ENCODE peak calls at places on chromosomes 2 and 18, in six cellular contexts. B is PC-3, W is OCI-LY7, F is GM23338, J is GM23248, V is HCT116. N is an unnamed sample.

GRCh38 chr2:22449676-22450075 is 935.3 kb upstream of the KLHL29 start:
- DNase-seq in B (no peak), V (no peak), F (no peak), J (no peak), W (no peak), N (no peak)

GRCh38 chr2:23367760-23368159 is 17.2 kb upstream of the KLHL29 start:
- DNase-seq in W (no peak), V (no peak), B (peak), J (peak), F (no peak), N (no peak)

GRCh38 chr18:63438181-63438580 is 15.9 kb upstream of the VPS4B start:
- DNase-seq in F (no peak), B (no peak), J (peak), V (no peak), W (no peak), N (no peak)

GRCh38 chr2:62467100-62467474 is 38.9 kb downstream of the TMEM17 start:
- DNase-seq in J (no peak), F (no peak), B (no peak), V (no peak), W (no peak), N (no peak)

GRCh38 chr2:45823723-45824206 is 172.3 kb downstream of the PRKCE start:
- DNase-seq in B (peak), W (no peak), F (no peak), J (peak), V (no peak), N (no peak)

GRCh38 chr2:117057021-117057420 is 757.5 kb upstream of the DDX18 start:
- DNase-seq in J (no peak), B (no peak), F (no peak), V (no peak), W (no peak), N (peak)

GRCh38 chr18:55577812-55578539 is 10.0 kb downstream of the TCF4 start:
- DNase-seq in W (no peak), V (no peak), B (no peak), F (peak), J (no peak), N (no peak)

GRCh38 chr18:36035253-36035652 is 32.1 kb downstream of the RPRD1A start:
- DNase-seq in B (no peak), W (no peak), V (no peak), F (no peak), J (peak), N (no peak)

GRCh38 chr2:154886316-154886715 is 187.8 kb downstream of the KCNJ3 start:
- DNase-seq in J (no peak), B (no peak), F (no peak), W (no peak), V (no peak), N (no peak)

GRCh38 chr18:9188359-9189231 is 52.0 kb downstream of the ANKRD12 start:
- DNase-seq in F (no peak), W (no peak), J (no peak), V (no peak), B (no peak), N (no peak)

GRCh38 chr18:68714356-68714706 is 577 bp downstream of the TMX3 start:
- DNase-seq in W (peak), J (no peak), V (no peak), B (no peak), F (peak), N (peak)

GRCh38 chr18:11387880-11388279 is 221.5 kb upstream of the SLC35G4 start:
- DNase-seq in B (peak), F (peak), V (peak), W (no peak), J (peak), N (peak)

GRCh38 chr2:226548706-226549105 is 250.9 kb downstream of the IRS1 start:
- DNase-seq in J (no peak), W (no peak), V (no peak), B (no peak), F (no peak), N (no peak)

GRCh38 chr2:2026851-2027250 is 282.5 kb upstream of the PXDN start:
- DNase-seq in J (no peak), V (no peak), B (no peak), F (no peak), W (no peak), N (no peak)

GRCh38 chr2:126208266-126208665 is 447.7 kb upstream of the GYPC start:
- DNase-seq in V (no peak), W (no peak), B (no peak), J (no peak), F (no peak), N (no peak)

GRCh38 chr18:58520964-58521363 is 107.9 kb downstream of the ALPK2 start:
- DNase-seq in F (no peak), J (peak), B (peak), W (no peak), V (no peak), N (no peak)

GRCh38 chr2:230893338-230893737 is 28.6 kb downstream of the ITM2C start:
- DNase-seq in W (no peak), V (no peak), F (peak), J (no peak), B (no peak), N (no peak)

GRCh38 chr2:242015366-242016065 is 146.0 kb downstream of the RTP5 start:
- DNase-seq in V (no peak), B (no peak), W (no peak), J (no peak), F (no peak), N (no peak)

GRCh38 chr18:55018602-55019001 is 59.3 kb upstream of the CCDC68 start:
- DNase-seq in B (peak), W (no peak), F (peak), J (peak), V (no peak), N (no peak)

GRCh38 chr2:231701456-231702373 is 6.6 kb upstream of the PTMA start:
- DNase-seq in V (no peak), J (peak), W (no peak), B (no peak), F (no peak), N (peak)

GRCh38 chr2:110206056-110206455 is 1.2 kb upstream of the NPHP1 start:
- DNase-seq in F (no peak), V (no peak), W (no peak), B (peak), J (peak), N (no peak)

GRCh38 chr2:159615936-159616733 is at the start of gene BAZ2B:
- DNase-seq in V (peak), F (peak), J (peak), B (peak), W (no peak), N (peak)

GRCh38 chr2:25417715-25418369 is 76.1 kb upstream of the DNMT3A start:
- DNase-seq in J (no peak), W (peak), B (no peak), V (peak), F (no peak), N (no peak)

GRCh38 chr2:177610813-177611212 is 218.2 kb downstream of the AGPS start:
- DNase-seq in B (no peak), F (no peak), V (no peak), J (no peak), W (no peak), N (no peak)

DNA sequence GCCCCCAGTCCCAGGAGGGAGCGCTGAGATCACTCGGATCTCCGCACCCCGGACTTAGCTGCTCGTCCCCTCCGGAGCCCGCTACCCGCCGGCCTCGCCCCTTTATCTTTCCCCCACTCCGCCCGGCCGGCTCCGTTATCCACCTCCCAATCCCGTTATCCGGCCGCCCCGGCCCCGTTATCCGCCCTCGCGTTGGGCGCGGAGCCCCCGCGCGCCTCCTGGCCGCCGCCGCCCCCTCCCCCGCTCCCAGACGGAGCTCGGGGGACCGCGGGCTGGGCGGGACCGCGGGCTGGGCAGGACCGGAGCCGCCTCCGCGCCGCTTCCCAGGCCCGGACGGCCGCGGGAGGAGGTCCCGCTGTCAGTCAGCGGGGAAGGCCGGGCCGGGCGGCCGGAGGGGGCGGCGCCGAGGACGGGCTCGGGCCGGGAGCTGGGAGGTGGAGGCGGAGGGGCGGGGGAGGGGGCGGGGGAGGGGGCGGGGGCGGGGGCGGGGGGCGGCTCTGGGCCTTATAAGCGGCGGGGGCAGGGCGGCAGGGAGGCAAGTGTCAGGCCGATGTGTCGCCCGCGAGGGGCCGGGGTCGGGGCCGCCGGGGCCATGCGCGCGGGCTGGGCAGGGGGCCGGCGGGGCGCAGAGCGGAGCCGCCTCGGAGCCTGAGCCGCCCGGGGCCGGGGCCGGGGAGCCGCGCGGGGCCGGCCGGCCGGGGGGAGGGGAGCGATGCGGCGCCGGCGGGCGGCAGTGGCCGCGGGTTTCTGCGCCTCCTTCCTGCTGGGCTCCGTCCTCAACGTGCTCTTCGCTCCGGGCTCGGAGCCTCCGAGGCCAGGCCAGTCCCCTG is at the start of gene PKDCC:
- DNase-seq in V (no peak), F (peak), W (no peak), B (peak), J (peak), N (peak)
- H3K27ac ChIP-seq in V (no peak), F (peak), W (no peak), B (no peak), J (no peak), N (peak)

DNA sequence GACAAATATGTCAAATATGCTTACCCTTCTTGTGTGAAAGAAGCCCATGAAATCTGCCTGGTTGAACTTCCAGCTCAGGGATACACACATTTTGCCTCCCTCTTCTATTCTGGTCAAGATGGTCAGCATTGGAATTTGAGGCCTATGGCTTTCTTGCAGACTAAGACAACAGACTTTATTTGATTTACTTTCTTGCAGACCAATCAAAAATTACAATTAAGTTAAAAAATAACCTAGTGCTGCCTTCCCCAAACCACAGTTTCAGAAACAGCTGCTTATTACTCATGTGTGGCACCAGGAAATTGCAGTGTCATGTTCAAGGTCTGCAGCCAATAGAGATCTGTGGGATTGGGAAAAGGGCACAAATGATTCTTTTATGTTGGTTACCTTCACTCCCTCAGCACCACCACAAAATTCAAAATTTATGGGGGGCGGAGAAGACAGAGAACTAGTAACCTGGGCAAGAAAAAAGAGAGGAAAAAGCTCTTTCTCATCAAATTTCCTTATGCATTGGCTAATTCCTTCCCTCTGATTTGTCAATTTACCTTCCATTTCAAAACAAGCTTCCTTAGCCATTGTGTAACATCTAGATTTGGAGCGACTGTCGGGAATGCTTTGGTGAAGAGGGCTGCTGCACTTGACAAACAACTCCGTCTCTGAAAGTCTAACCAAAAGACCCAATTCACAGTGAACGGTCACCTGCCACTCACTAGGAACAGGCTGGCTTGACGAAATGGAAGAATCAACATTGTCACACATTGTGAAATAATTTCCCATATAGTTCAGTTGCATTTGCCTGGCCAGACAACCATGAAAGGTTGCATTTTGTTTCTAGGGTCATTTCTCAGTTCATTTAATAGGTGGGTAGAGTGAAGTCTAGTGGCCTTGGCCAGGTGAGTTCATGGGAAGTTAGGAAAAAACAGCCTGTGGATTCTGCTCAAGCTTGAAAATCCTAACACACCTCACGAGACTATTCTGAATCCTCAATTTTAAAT is 100.4 kb upstream of the FZD5 start:
- DNase-seq in W (no peak), B (peak), F (no peak), J (peak), V (no peak), N (peak)
- TF ChIP-seq EZH2phosphoT487 in W (no peak), B (no peak), F (no peak), J (no peak), V (no peak), N (no peak)

DNA sequence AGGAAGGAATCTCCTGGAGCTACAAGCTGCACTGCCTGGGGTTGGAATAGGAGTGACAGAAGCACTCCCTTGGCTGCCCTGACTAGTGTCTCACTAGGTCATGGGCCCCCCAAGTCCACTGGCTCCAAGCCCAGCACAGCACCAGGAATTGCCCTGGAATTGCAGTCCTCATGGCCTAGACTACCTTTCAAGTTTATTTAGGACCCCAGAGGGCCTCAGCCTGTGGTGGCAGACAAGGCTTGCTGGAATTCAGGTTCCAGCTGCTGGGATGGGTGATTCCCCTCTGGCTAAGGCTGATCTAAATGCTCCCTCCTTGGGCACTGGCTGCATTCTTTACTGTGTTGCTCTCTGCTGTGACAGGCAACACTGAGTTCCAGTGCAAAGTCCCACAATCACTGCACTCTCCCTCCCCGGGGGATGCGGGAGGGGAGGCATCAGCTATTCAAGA is 14.0 kb downstream of the STRADB start:
- DNase-seq in F (no peak), B (no peak), V (no peak), W (no peak), J (no peak), N (no peak)
- H3K27ac ChIP-seq in F (no peak), B (peak), V (no peak), W (no peak), J (peak), N (peak)

DNA sequence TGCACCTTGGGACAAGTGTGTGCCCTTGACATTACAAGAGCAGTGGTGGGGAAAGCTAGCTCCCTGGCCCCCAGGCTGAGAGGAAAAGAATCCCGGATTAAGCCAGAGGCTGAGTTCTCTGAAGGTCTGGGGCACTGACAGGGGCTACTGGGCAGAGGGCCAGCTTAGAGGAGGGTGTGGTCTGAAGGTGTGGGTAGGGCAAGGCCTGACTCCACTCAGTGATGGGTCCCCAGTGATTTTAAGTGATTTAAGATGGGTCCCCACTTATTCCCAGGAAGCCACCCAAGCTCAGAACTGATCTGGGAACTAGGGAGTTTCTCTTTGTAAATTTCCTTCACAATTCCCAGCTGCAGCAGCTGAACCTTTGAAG is 8.8 kb downstream of the TMEM37 start:
- DNase-seq in W (no peak), B (no peak), V (no peak), J (no peak), F (no peak), N (no peak)
- TF ChIP-seq EZH2phosphoT487 in W (no peak), B (no peak), V (no peak), J (no peak), F (no peak), N (no peak)

DNA sequence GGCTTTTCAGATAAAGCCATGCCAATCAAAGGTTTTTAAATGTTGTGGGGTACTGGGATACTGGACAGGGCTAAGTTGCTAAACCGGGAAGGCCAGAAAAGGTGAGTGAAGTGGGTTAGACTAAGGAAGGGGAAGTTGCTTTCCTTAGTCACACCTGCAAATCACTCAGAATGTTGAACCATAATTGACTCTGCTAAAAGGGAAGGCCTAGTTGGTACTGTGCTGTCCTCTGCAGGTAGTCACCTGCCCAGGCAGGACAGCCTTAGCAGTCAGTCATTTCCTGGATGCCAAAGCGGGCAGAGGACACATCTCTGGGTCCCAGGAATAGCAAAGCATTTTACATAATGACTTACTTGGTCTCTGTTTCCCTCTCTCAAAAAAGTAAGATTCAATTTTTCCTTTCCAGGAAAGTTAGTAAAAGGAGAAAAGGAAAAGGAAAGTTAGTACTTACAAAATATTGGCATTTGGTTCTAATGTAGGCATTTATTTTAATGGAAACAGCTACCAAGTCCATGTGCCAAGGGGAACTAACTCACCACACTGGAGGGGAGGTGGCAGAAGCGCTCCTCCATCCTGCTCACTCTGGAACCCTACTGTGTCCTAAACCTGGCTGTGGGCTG is 60.2 kb downstream of the RFTN2 start:
- DNase-seq in B (peak), V (peak), W (peak), F (peak), J (no peak), N (peak)
- H3K27ac ChIP-seq in B (peak), V (no peak), W (no peak), F (no peak), J (no peak), N (peak)

DNA sequence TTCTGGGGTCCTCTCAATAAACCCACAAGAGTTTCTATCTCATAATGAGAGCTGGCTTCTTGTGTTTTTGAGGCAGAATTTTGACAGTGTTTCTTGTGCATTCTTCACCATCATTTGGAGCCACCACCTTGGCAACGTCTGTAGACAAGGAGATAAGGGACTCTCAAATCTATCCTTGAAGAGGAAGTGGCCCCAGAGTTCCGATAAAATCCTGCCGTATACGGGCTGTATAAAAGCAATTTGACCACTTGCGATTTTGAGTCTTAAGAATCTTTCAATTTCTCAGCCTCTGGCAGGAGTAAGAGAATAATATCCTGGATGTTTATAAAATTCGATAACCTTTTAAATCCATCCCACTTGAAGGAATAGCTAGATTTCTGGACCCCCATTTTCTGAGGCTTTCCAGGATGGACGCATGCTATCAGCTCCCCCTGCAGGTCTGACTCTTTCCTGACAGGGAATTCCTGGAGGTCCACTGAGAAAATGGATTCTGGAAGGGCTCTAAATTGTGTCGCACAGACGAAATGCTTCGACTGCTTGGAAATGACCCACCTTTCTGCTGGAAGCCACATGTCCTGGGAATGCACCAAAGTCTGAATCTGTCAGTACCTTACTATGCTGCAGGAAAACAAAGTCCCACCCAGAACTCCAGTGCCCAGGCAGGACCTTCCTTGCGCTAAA is 54.1 kb downstream of the E2F6 start:
- DNase-seq in F (peak), J (peak), B (peak), W (peak), V (no peak), N (peak)
- TF ChIP-seq EZH2phosphoT487 in F (no peak), J (no peak), B (no peak), W (no peak), V (no peak), N (no peak)